ENCODE peak calls at places on chromosomes 3 and 15, in five cellular contexts. W is bronchial epithelial cell; D is CD8-positive, alpha-beta T cell; M is mammary epithelial cell; P is ascending aorta. X is an unnamed sample.
A peak's percentile ranks its signal among the peaks of the same experiment; 100 is the strongest.

GRCh38 chr3:195250473-195251251 is 20.3 kb downstream of the XXYLT1 start:
- DNase-seq in W (no peak), D (no peak), M (no peak), P (no peak), X (no peak)

GRCh38 chr3:167996514-167996913 is 99.2 kb downstream of the GOLIM4 start:
- DNase-seq in W (no peak), D (no peak), M (no peak), P (no peak), X (no peak)

GRCh38 chr3:94654096-94654495 is 591.2 kb downstream of the NSUN3 start:
- DNase-seq in W (no peak), D (no peak), M (no peak), P (no peak), X (no peak)

GRCh38 chr3:129230311-129231019 is 18.9 kb upstream of the COPG1 start:
- DNase-seq in W (peak; percentile 96), D (no peak), M (peak; percentile 91), P (no peak), X (peak; percentile 96)

GRCh38 chr3:106119691-106120090 is 250.9 kb upstream of the CBLB start:
- DNase-seq in W (no peak), D (no peak), M (peak; percentile 11), P (no peak), X (peak; percentile 16)

GRCh38 chr3:137588871-137589270 is 175.2 kb upstream of the SOX14 start:
- DNase-seq in W (no peak), D (no peak), M (no peak), P (no peak), X (no peak)

GRCh38 chr3:62632510-62633294 is 242.5 kb downstream of the CADPS start:
- DNase-seq in W (no peak), D (no peak), M (no peak), P (no peak), X (no peak)

GRCh38 chr15:58773024-58773423 is 1.9 kb downstream of the MINDY2 start:
- DNase-seq in W (no peak), D (no peak), M (no peak), P (no peak), X (peak; percentile 11)

GRCh38 chr15:50377867-50378751 is 23.1 kb upstream of the GABPB1 start:
- DNase-seq in W (no peak), D (no peak), M (no peak), P (no peak), X (no peak)

GRCh38 chr3:172746476-172746875 is 4.0 kb upstream of the ECT2 start:
- DNase-seq in W (peak; percentile 48), D (no peak), M (no peak), P (no peak), X (no peak)

GRCh38 chr3:102092617-102093466 is 243.5 kb downstream of the NFKBIZ start:
- DNase-seq in W (peak; percentile 68), D (no peak), M (peak; percentile 73), P (no peak), X (peak; percentile 73)

GRCh38 chr3:16372362-16373269 is 107.6 kb downstream of the OXNAD1 start:
- DNase-seq in W (no peak), D (no peak), M (no peak), P (no peak), X (no peak)

GRCh38 chr3:170159933-170160332 is 21.6 kb downstream of the PHC3 start:
- DNase-seq in W (no peak), D (no peak), M (no peak), P (no peak), X (no peak)

GRCh38 chr3:9066141-9066540 is 102.9 kb upstream of the RAD18 start:
- DNase-seq in W (no peak), D (no peak), M (no peak), P (no peak), X (no peak)

GRCh38 chr3:6733699-6734394 is 127.1 kb upstream of the GRM7 start:
- DNase-seq in W (no peak), D (no peak), M (no peak), P (no peak), X (no peak)

GRCh38 chr15:65249641-65250040 is 37.0 kb downstream of the PARP16 start:
- DNase-seq in W (peak; percentile 15), D (no peak), M (peak; percentile 15), P (no peak), X (no peak)

GRCh38 chr3:188362405-188362831 is 208.5 kb downstream of the LPP start:
- DNase-seq in W (peak; percentile 89), D (no peak), M (peak; percentile 72), P (no peak), X (peak; percentile 87)

GRCh38 chr3:48601622-48601994 is 6.5 kb upstream of the COL7A1 start:
- DNase-seq in W (no peak), D (no peak), M (no peak), P (no peak), X (no peak)

GRCh38 chr3:159263750-159264561 is 462.1 kb downstream of the MFSD1 start:
- DNase-seq in W (peak; percentile 48), D (no peak), M (peak; percentile 41), P (no peak), X (peak; percentile 66)

GRCh38 chr3:77898621-77899020 is 858.7 kb downstream of the ROBO2 start:
- DNase-seq in W (peak; percentile 62), D (no peak), M (peak; percentile 10), P (no peak), X (peak; percentile 66)

GRCh38 chr3:30649572-30650310 is 43.3 kb downstream of the TGFBR2 start:
- DNase-seq in W (no peak), D (no peak), M (no peak), P (no peak), X (no peak)

GRCh38 chr3:69095636-69096035 is 10.9 kb downstream of the ARL6IP5 start:
- DNase-seq in W (no peak), D (no peak), M (no peak), P (no peak), X (no peak)

GRCh38 chr3:149340310-149340933 is 7.0 kb upstream of the TM4SF18 start:
- DNase-seq in W (peak; percentile 72), D (no peak), M (peak; percentile 27), P (no peak), X (peak; percentile 34)

GRCh38 chr3:42699511-42699971 is 3.1 kb downstream of the HHATL start:
- DNase-seq in W (no peak), D (no peak), M (no peak), P (peak; percentile 58), X (no peak)

GRCh38 chr3:36373084-36373483 is 7.2 kb upstream of the STAC start:
- DNase-seq in W (peak; percentile 40), D (no peak), M (peak; percentile 65), P (peak; percentile 83), X (peak; percentile 51)

GRCh38 chr3:197367081-197367780 is 68.8 kb upstream of the DLG1 start:
- DNase-seq in W (peak; percentile 93), D (no peak), M (peak; percentile 92), P (peak; percentile 65), X (peak; percentile 94)

GRCh38 chr3:146250449-146251382 is at the start of gene PLSCR4:
- DNase-seq in W (peak; percentile 10), D (no peak), M (peak; percentile 43), P (peak; percentile 89), X (peak; percentile 44)

GRCh38 chr15:101105059-101105851 is 146.6 kb downstream of the CHSY1 start:
- DNase-seq in W (peak; percentile 8), D (no peak), M (peak; percentile 17), P (no peak), X (no peak)

GRCh38 chr3:134606033-134607025 is 44.5 kb downstream of the KY start:
- DNase-seq in W (no peak), D (no peak), M (no peak), P (peak; percentile 52), X (no peak)

DNA sequence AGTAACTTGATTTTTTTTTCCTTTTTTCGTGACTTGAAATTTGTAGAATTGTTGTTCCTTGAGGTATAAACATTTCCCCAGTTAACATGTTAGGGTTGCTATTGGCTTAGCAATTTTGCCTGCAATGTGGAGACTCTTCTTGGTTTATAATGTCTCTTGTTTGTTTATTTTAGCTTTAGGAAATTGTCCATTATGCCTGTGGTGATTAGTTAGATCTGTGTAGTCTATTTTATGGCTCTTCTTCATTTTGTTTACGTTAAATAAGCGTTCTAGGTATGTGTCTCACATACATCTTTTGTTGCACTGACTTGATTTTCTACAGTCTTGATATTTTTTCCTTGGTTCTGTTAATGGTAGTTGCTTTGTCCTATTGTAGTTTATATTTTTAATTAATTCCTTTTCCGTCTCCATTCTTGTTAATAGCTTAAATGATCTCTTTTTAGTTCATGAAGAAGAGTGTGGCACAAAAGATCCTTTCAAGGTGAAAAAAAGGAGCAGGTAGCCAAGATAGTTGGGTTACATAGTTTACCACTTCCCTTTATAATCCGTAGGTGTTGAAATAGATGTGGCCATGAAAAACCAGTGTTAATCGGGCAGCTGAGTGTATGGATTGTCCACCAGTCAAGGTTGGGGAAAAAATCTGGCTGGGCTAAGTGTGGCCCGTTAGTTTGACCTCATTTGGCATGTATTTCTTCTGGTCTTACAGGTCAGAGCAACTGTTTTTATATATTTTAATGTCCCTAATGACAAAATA is 12.1 kb downstream of the IQGAP1 start:
- DNase-seq in W (peak; percentile 52), D (no peak), M (peak; percentile 44), P (no peak), X (peak; percentile 43)
- H3K4me3 ChIP-seq in W (no peak overlapping the region), D (no peak overlapping the region), M (peak overlapping the region; percentile 8), P (peak overlapping the region; percentile 19), X (peak overlapping the region; percentile 21)

DNA sequence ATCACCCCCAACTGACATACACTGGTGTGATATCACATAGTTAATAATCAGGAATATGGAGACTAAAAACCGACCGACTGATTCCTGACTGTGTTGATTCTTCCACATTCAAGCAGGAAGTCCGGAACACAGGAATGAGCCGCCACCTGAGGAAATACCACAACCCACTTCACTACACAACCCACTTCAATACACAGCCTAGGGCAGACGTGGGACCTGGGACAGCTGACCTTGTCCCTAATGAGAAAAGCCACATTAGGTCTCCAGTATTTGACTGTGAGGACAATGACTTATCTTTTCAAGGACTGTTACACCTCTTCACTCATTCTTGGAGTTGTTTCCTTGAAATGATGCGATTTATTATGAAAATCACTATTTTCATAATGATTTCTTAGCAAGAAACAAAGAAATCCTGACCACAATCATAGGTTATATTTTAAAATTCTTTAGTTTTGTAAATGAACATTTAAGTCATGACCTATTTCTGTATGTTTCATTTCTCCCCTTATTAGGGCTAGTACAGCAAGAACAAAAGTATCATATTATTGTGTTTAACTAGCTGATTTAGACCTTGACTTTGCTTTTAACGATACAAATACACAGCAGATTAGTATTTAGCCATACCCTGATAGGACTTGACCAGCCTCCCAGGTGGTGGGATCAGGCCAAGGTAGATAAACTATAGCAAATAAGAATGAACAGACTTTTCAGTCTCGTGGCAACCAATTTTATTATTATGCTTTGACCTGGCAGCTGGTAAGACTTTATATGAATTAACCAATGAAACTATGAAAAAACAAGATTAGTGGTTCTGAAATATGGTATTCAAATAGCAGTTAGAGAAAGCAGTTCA is 6.1 kb downstream of the RAB27A start:
- DNase-seq in W (no peak), D (no peak), M (no peak), P (no peak), X (no peak)
- TF ChIP-seq CTCF in W (no peak), D (no peak), M (no peak), P (no peak), X (no peak)

DNA sequence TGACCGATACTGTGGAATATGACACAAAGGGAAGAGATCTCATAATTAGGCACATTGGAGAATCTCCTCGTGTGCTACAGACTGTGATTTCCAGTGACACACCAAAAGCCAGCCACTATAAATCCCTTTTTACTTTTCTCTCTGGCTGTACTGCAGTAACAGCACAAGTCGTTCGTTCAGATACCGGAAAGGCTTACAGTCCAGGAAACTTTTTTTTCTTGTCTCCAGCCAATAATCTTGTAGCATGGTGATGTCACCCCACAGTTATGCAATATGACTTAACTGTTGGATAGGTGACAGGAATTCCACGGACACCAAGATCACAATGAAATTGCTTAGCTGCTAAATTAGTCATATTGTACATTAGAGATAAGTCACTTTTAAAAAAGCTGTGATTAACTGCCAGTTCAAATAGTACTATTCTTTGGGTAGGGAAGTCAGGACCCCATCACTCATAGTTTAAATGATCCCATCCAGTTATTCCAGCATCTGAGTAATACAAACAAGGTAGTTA is 36.3 kb upstream of the TSC22D2 start:
- DNase-seq in W (peak; percentile 100), D (no peak), M (peak; percentile 98), P (peak; percentile 89), X (peak; percentile 100)
- H3K4me3 ChIP-seq in W (peak overlapping the region; percentile 29), D (no peak overlapping the region), M (peak overlapping the region; percentile 57), P (peak overlapping the region; percentile 34), X (peak overlapping the region; percentile 27)

GRCh38 chr15:78120523-78120922 is 10.7 kb downstream of the CIB2 start:
- DNase-seq in W (no peak), D (no peak), M (no peak), P (no peak), X (no peak)
- TF ChIP-seq CTCF in W (no peak), D (no peak), M (no peak), P (no peak), X (no peak)